ENCODE peak calls at places on chromosomes 12 and 14, in four cellular contexts. One of them, this sample, is unnamed.

GRCh38 chr12:130356222-130356621 is 18.5 kb downstream of the PIWIL1 start:
- DNase-seq in Peyer's patch: no peak
- DNase-seq in mesendoderm: no peak
- DNase-seq in GM23248: no peak
- DNase-seq in this sample: no peak

GRCh38 chr12:42698213-42698612 is 108.7 kb upstream of the PRICKLE1 start:
- DNase-seq in Peyer's patch: no peak
- DNase-seq in mesendoderm: no peak
- DNase-seq in GM23248: peak
- DNase-seq in this sample: no peak

GRCh38 chr12:67517181-67517887 is 131.2 kb upstream of the DYRK2 start:
- DNase-seq in Peyer's patch: no peak
- DNase-seq in mesendoderm: no peak
- DNase-seq in GM23248: peak
- DNase-seq in this sample: no peak

GRCh38 chr12:44573723-44574122 is 302.4 kb downstream of the NELL2 start:
- DNase-seq in Peyer's patch: no peak
- DNase-seq in mesendoderm: no peak
- DNase-seq in GM23248: no peak
- DNase-seq in this sample: no peak

GRCh38 chr12:49296034-49296835 is 1.3 kb downstream of the PRPH start:
- DNase-seq in Peyer's patch: peak
- DNase-seq in mesendoderm: peak
- DNase-seq in GM23248: peak
- DNase-seq in this sample: no peak

GRCh38 chr12:62848418-62848817 is 86.5 kb downstream of the PPM1H start:
- DNase-seq in Peyer's patch: no peak
- DNase-seq in mesendoderm: no peak
- DNase-seq in GM23248: peak
- DNase-seq in this sample: no peak

GRCh38 chr14:54329082-54329695 is 67.6 kb upstream of the CDKN3 start:
- DNase-seq in Peyer's patch: no peak
- DNase-seq in mesendoderm: peak
- DNase-seq in GM23248: peak
- DNase-seq in this sample: peak

GRCh38 chr12:49055092-49055491 is 5.5 kb downstream of the KMT2D start:
- DNase-seq in Peyer's patch: no peak
- DNase-seq in mesendoderm: no peak
- DNase-seq in GM23248: no peak
- DNase-seq in this sample: no peak

GRCh38 chr12:57096099-57096572 is 7.2 kb downstream of the NAB2 start:
- DNase-seq in Peyer's patch: no peak
- DNase-seq in mesendoderm: no peak
- DNase-seq in GM23248: peak
- DNase-seq in this sample: peak

GRCh38 chr14:51401272-51401671 is 161.2 kb downstream of the TMX1 start:
- DNase-seq in Peyer's patch: no peak
- DNase-seq in mesendoderm: no peak
- DNase-seq in GM23248: peak
- DNase-seq in this sample: no peak

GRCh38 chr12:2256453-2256852 is 203.7 kb downstream of the CACNA1C start:
- DNase-seq in Peyer's patch: no peak
- DNase-seq in mesendoderm: no peak
- DNase-seq in GM23248: peak
- DNase-seq in this sample: no peak

GRCh38 chr14:67373347-67373746 is 13.2 kb downstream of the EIF2S1 start:
- DNase-seq in Peyer's patch: no peak
- DNase-seq in mesendoderm: no peak
- DNase-seq in GM23248: no peak
- DNase-seq in this sample: no peak

GRCh38 chr14:36450550-36450949 is 69.5 kb downstream of the NKX2-1 start:
- DNase-seq in Peyer's patch: no peak
- DNase-seq in mesendoderm: peak
- DNase-seq in GM23248: no peak
- DNase-seq in this sample: no peak

GRCh38 chr12:42463671-42464070 is 125.9 kb downstream of the PRICKLE1 start:
- DNase-seq in Peyer's patch: no peak
- DNase-seq in mesendoderm: no peak
- DNase-seq in GM23248: no peak
- DNase-seq in this sample: no peak

GRCh38 chr14:58138065-58138718 is 13.8 kb downstream of the ARMH4 start:
- DNase-seq in Peyer's patch: no peak
- DNase-seq in mesendoderm: peak
- DNase-seq in GM23248: no peak
- DNase-seq in this sample: no peak

GRCh38 chr14:97166497-97166896 is 369.3 kb downstream of the VRK1 start:
- DNase-seq in Peyer's patch: no peak
- DNase-seq in mesendoderm: no peak
- DNase-seq in GM23248: peak
- DNase-seq in this sample: no peak

GRCh38 chr14:67186789-67187188 is 2.5 kb upstream of the GARIN2 start:
- DNase-seq in Peyer's patch: no peak
- DNase-seq in mesendoderm: no peak
- DNase-seq in GM23248: peak
- DNase-seq in this sample: peak

GRCh38 chr14:94028450-94028826 is 2.3 kb downstream of the OTUB2 start:
- DNase-seq in Peyer's patch: peak
- DNase-seq in mesendoderm: no peak
- DNase-seq in GM23248: no peak
- DNase-seq in this sample: peak

GRCh38 chr12:106739318-106739717 is 35.2 kb upstream of the RIC8B start:
- DNase-seq in Peyer's patch: no peak
- DNase-seq in mesendoderm: no peak
- DNase-seq in GM23248: no peak
- DNase-seq in this sample: peak

GRCh38 chr12:67447180-67447579 is 178.0 kb downstream of the CAND1 start:
- DNase-seq in Peyer's patch: no peak
- DNase-seq in mesendoderm: no peak
- DNase-seq in GM23248: no peak
- DNase-seq in this sample: no peak

GRCh38 chr12:31710021-31710818 is 18.6 kb downstream of the AMN1 start:
- DNase-seq in Peyer's patch: no peak
- DNase-seq in mesendoderm: no peak
- DNase-seq in GM23248: no peak
- DNase-seq in this sample: no peak

GRCh38 chr12:96195845-96196451 is 1.8 kb downstream of the ELK3 start:
- DNase-seq in Peyer's patch: peak
- DNase-seq in mesendoderm: peak
- DNase-seq in GM23248: peak
- DNase-seq in this sample: no peak

GRCh38 chr12:131389051-131390013 is 321.6 kb upstream of the SFSWAP start:
- DNase-seq in Peyer's patch: no peak
- DNase-seq in mesendoderm: no peak
- DNase-seq in GM23248: no peak
- DNase-seq in this sample: no peak

GRCh38 chr14:54975856-54976255 is 51.0 kb downstream of the WDHD1 start:
- DNase-seq in Peyer's patch: no peak
- DNase-seq in mesendoderm: no peak
- DNase-seq in GM23248: no peak
- DNase-seq in this sample: no peak

GRCh38 chr14:102486513-102487203 is 22.9 kb downstream of the ANKRD9 start:
- DNase-seq in Peyer's patch: no peak
- DNase-seq in mesendoderm: no peak
- DNase-seq in GM23248: no peak
- DNase-seq in this sample: no peak

GRCh38 chr14:76456200-76456599 is 80.3 kb downstream of the ESRRB start:
- DNase-seq in Peyer's patch: no peak
- DNase-seq in mesendoderm: peak
- DNase-seq in GM23248: peak
- DNase-seq in this sample: peak

GRCh38 chr12:41801261-41801660 is 343.4 kb downstream of the GXYLT1 start:
- DNase-seq in Peyer's patch: no peak
- DNase-seq in mesendoderm: no peak
- DNase-seq in GM23248: no peak
- DNase-seq in this sample: no peak

GRCh38 chr14:94458096-94458495 is 5.5 kb upstream of the SERPINA11 start:
- DNase-seq in Peyer's patch: no peak
- DNase-seq in mesendoderm: no peak
- DNase-seq in GM23248: no peak
- DNase-seq in this sample: no peak

GRCh38 chr12:26346748-26347147 is 151.4 kb downstream of the SSPN start:
- DNase-seq in Peyer's patch: no peak
- DNase-seq in mesendoderm: peak
- DNase-seq in GM23248: peak
- DNase-seq in this sample: no peak

GRCh38 chr12:81257952-81258551 is 180.2 kb downstream of the ACSS3 start:
- DNase-seq in Peyer's patch: no peak
- DNase-seq in mesendoderm: peak
- DNase-seq in GM23248: peak
- DNase-seq in this sample: peak

GRCh38 chr14:94614802-94615201 is 2.6 kb downstream of the SERPINA3 start:
- DNase-seq in Peyer's patch: no peak
- DNase-seq in mesendoderm: no peak
- DNase-seq in GM23248: no peak
- DNase-seq in this sample: no peak

This sample was measured in HT-29.